ENCODE peak calls at places on chromosomes 5 and 9, in eight cellular contexts. One of them, this sample, is unnamed.

GRCh38 chr5:114928644-114929462 is 240.9 kb downstream of the TRIM36 start:
- DNase-seq in MM.1S: no peak
- DNase-seq in AG09309: no peak
- DNase-seq in hepatocyte: no peak
- DNase-seq in Peyer's patch: no peak
- DNase-seq in fibroblast of the aortic adventitia: no peak
- DNase-seq in WTC11: no peak
- DNase-seq in HFFc6: no peak
- DNase-seq in this sample: no peak

GRCh38 chr5:51380603-51381207 is 2.5 kb upstream of the ISL1 start:
- DNase-seq in MM.1S: peak; percentile 54
- DNase-seq in AG09309: no peak
- DNase-seq in hepatocyte: peak; percentile 71
- DNase-seq in Peyer's patch: no peak
- DNase-seq in fibroblast of the aortic adventitia: peak; percentile 53
- DNase-seq in WTC11: peak; percentile 32
- DNase-seq in HFFc6: peak; percentile 48
- DNase-seq in this sample: peak; percentile 60

GRCh38 chr5:9054821-9055589 is 490.9 kb downstream of the SEMA5A start:
- DNase-seq in MM.1S: no peak
- DNase-seq in AG09309: no peak
- DNase-seq in hepatocyte: no peak
- DNase-seq in Peyer's patch: no peak
- DNase-seq in fibroblast of the aortic adventitia: peak; percentile 70
- DNase-seq in WTC11: no peak
- DNase-seq in HFFc6: peak; percentile 42
- DNase-seq in this sample: no peak

GRCh38 chr9:37386988-37387387 is 35.5 kb upstream of the GRHPR start:
- DNase-seq in MM.1S: no peak
- DNase-seq in AG09309: no peak
- DNase-seq in hepatocyte: no peak
- DNase-seq in Peyer's patch: no peak
- DNase-seq in fibroblast of the aortic adventitia: no peak
- DNase-seq in WTC11: no peak
- DNase-seq in HFFc6: no peak
- DNase-seq in this sample: no peak

GRCh38 chr9:121774715-121775613 is 123.5 kb downstream of the DAB2IP start:
- DNase-seq in MM.1S: no peak
- DNase-seq in AG09309: no peak
- DNase-seq in hepatocyte: no peak
- DNase-seq in Peyer's patch: no peak
- DNase-seq in fibroblast of the aortic adventitia: no peak
- DNase-seq in WTC11: no peak
- DNase-seq in HFFc6: no peak
- DNase-seq in this sample: no peak

GRCh38 chr5:78361226-78361993 is 993 bp downstream of the SCAMP1 start:
- DNase-seq in MM.1S: peak; percentile 27
- DNase-seq in AG09309: no peak
- DNase-seq in hepatocyte: peak; percentile 73
- DNase-seq in Peyer's patch: peak; percentile 55
- DNase-seq in fibroblast of the aortic adventitia: peak; percentile 77
- DNase-seq in WTC11: no peak
- DNase-seq in HFFc6: peak; percentile 26
- DNase-seq in this sample: peak; percentile 59

GRCh38 chr5:52139888-52140580 is 647.7 kb upstream of the ITGA1 start:
- DNase-seq in MM.1S: no peak
- DNase-seq in AG09309: no peak
- DNase-seq in hepatocyte: no peak
- DNase-seq in Peyer's patch: no peak
- DNase-seq in fibroblast of the aortic adventitia: no peak
- DNase-seq in WTC11: no peak
- DNase-seq in HFFc6: no peak
- DNase-seq in this sample: no peak

GRCh38 chr5:58786904-58787303 is 204.0 kb downstream of the RAB3C start:
- DNase-seq in MM.1S: no peak
- DNase-seq in AG09309: no peak
- DNase-seq in hepatocyte: no peak
- DNase-seq in Peyer's patch: no peak
- DNase-seq in fibroblast of the aortic adventitia: no peak
- DNase-seq in WTC11: no peak
- DNase-seq in HFFc6: no peak
- DNase-seq in this sample: peak; percentile 16

GRCh38 chr9:8732367-8733075 is 932.9 kb upstream of the DMAC1 start:
- DNase-seq in MM.1S: no peak
- DNase-seq in AG09309: no peak
- DNase-seq in hepatocyte: no peak
- DNase-seq in Peyer's patch: no peak
- DNase-seq in fibroblast of the aortic adventitia: no peak
- DNase-seq in WTC11: no peak
- DNase-seq in HFFc6: no peak
- DNase-seq in this sample: no peak

GRCh38 chr5:125484272-125485002 is 738.0 kb upstream of the ZNF608 start:
- DNase-seq in MM.1S: no peak
- DNase-seq in AG09309: peak; percentile 77
- DNase-seq in hepatocyte: peak; percentile 67
- DNase-seq in Peyer's patch: peak; percentile 66
- DNase-seq in fibroblast of the aortic adventitia: peak; percentile 98
- DNase-seq in WTC11: no peak
- DNase-seq in HFFc6: peak; percentile 75
- DNase-seq in this sample: peak; percentile 30

GRCh38 chr9:131447600-131447999 is 53.7 kb downstream of the PRRC2B start:
- DNase-seq in MM.1S: no peak
- DNase-seq in AG09309: no peak
- DNase-seq in hepatocyte: no peak
- DNase-seq in Peyer's patch: peak; percentile 36
- DNase-seq in fibroblast of the aortic adventitia: no peak
- DNase-seq in WTC11: no peak
- DNase-seq in HFFc6: no peak
- DNase-seq in this sample: no peak

GRCh38 chr5:109352024-109352423 is 57.8 kb downstream of the PJA2 start:
- DNase-seq in MM.1S: no peak
- DNase-seq in AG09309: no peak
- DNase-seq in hepatocyte: no peak
- DNase-seq in Peyer's patch: no peak
- DNase-seq in fibroblast of the aortic adventitia: no peak
- DNase-seq in WTC11: no peak
- DNase-seq in HFFc6: no peak
- DNase-seq in this sample: no peak

GRCh38 chr9:107667700-107668099 is 178.1 kb upstream of the KLF4 start:
- DNase-seq in MM.1S: no peak
- DNase-seq in AG09309: no peak
- DNase-seq in hepatocyte: no peak
- DNase-seq in Peyer's patch: no peak
- DNase-seq in fibroblast of the aortic adventitia: peak; percentile 51
- DNase-seq in WTC11: no peak
- DNase-seq in HFFc6: no peak
- DNase-seq in this sample: peak; percentile 30

GRCh38 chr9:137055385-137056364 is 1.8 kb upstream of the ENTPD2 start:
- DNase-seq in MM.1S: no peak
- DNase-seq in AG09309: no peak
- DNase-seq in hepatocyte: peak; percentile 90
- DNase-seq in Peyer's patch: peak; percentile 92
- DNase-seq in fibroblast of the aortic adventitia: peak; percentile 97
- DNase-seq in WTC11: no peak
- DNase-seq in HFFc6: peak; percentile 32
- DNase-seq in this sample: peak; percentile 93

GRCh38 chr5:175096469-175097185 is 347.4 kb downstream of the DRD1 start:
- DNase-seq in MM.1S: no peak
- DNase-seq in AG09309: no peak
- DNase-seq in hepatocyte: no peak
- DNase-seq in Peyer's patch: no peak
- DNase-seq in fibroblast of the aortic adventitia: no peak
- DNase-seq in WTC11: no peak
- DNase-seq in HFFc6: no peak
- DNase-seq in this sample: no peak

GRCh38 chr9:93207326-93207814 is 23.4 kb downstream of the WNK2 start:
- DNase-seq in MM.1S: no peak
- DNase-seq in AG09309: peak; percentile 46
- DNase-seq in hepatocyte: no peak
- DNase-seq in Peyer's patch: no peak
- DNase-seq in fibroblast of the aortic adventitia: peak; percentile 77
- DNase-seq in WTC11: no peak
- DNase-seq in HFFc6: peak; percentile 72
- DNase-seq in this sample: peak; percentile 70

GRCh38 chr9:34158362-34158869 is 20.4 kb upstream of the UBAP1 start:
- DNase-seq in MM.1S: no peak
- DNase-seq in AG09309: no peak
- DNase-seq in hepatocyte: peak; percentile 79
- DNase-seq in Peyer's patch: no peak
- DNase-seq in fibroblast of the aortic adventitia: no peak
- DNase-seq in WTC11: no peak
- DNase-seq in HFFc6: peak; percentile 74
- DNase-seq in this sample: no peak

GRCh38 chr9:70324963-70325362 is 66.2 kb downstream of the SMC5 start:
- DNase-seq in MM.1S: no peak
- DNase-seq in AG09309: peak; percentile 57
- DNase-seq in hepatocyte: no peak
- DNase-seq in Peyer's patch: no peak
- DNase-seq in fibroblast of the aortic adventitia: peak; percentile 11
- DNase-seq in WTC11: no peak
- DNase-seq in HFFc6: peak; percentile 79
- DNase-seq in this sample: no peak

GRCh38 chr5:135825373-135826220 is 8.9 kb upstream of the SLC25A48 start:
- DNase-seq in MM.1S: no peak
- DNase-seq in AG09309: no peak
- DNase-seq in hepatocyte: no peak
- DNase-seq in Peyer's patch: no peak
- DNase-seq in fibroblast of the aortic adventitia: no peak
- DNase-seq in WTC11: no peak
- DNase-seq in HFFc6: no peak
- DNase-seq in this sample: no peak

GRCh38 chr5:153515269-153515668 is 24.8 kb downstream of the GRIA1 start:
- DNase-seq in MM.1S: no peak
- DNase-seq in AG09309: peak; percentile 41
- DNase-seq in hepatocyte: no peak
- DNase-seq in Peyer's patch: no peak
- DNase-seq in fibroblast of the aortic adventitia: peak; percentile 27
- DNase-seq in WTC11: no peak
- DNase-seq in HFFc6: no peak
- DNase-seq in this sample: no peak

GRCh38 chr5:6236858-6237481 is 141.4 kb downstream of the MED10 start:
- DNase-seq in MM.1S: peak; percentile 31
- DNase-seq in AG09309: no peak
- DNase-seq in hepatocyte: no peak
- DNase-seq in Peyer's patch: no peak
- DNase-seq in fibroblast of the aortic adventitia: no peak
- DNase-seq in WTC11: no peak
- DNase-seq in HFFc6: no peak
- DNase-seq in this sample: no peak

GRCh38 chr5:159817262-159818029 is 98.8 kb upstream of the ADRA1B start:
- DNase-seq in MM.1S: no peak
- DNase-seq in AG09309: no peak
- DNase-seq in hepatocyte: no peak
- DNase-seq in Peyer's patch: no peak
- DNase-seq in fibroblast of the aortic adventitia: no peak
- DNase-seq in WTC11: no peak
- DNase-seq in HFFc6: peak; percentile 80
- DNase-seq in this sample: no peak

GRCh38 chr9:137974746-137975526 is 97.4 kb downstream of the CACNA1B start:
- DNase-seq in MM.1S: no peak
- DNase-seq in AG09309: no peak
- DNase-seq in hepatocyte: peak; percentile 1
- DNase-seq in Peyer's patch: peak; percentile 25
- DNase-seq in fibroblast of the aortic adventitia: no peak
- DNase-seq in WTC11: no peak
- DNase-seq in HFFc6: no peak
- DNase-seq in this sample: peak; percentile 4

GRCh38 chr5:127572930-127573329 is 55.5 kb downstream of the PRRC1 start:
- DNase-seq in MM.1S: no peak
- DNase-seq in AG09309: no peak
- DNase-seq in hepatocyte: no peak
- DNase-seq in Peyer's patch: no peak
- DNase-seq in fibroblast of the aortic adventitia: no peak
- DNase-seq in WTC11: no peak
- DNase-seq in HFFc6: no peak
- DNase-seq in this sample: no peak
- TF ChIP-seq CTCF in MM.1S: no peak
- TF ChIP-seq CTCF in AG09309: peak; percentile 34
- TF ChIP-seq CTCF in hepatocyte: peak; percentile 12
- TF ChIP-seq CTCF in Peyer's patch: peak; percentile 20
- TF ChIP-seq CTCF in fibroblast of the aortic adventitia: no peak
- TF ChIP-seq CTCF in WTC11: no peak
- TF ChIP-seq CTCF in HFFc6: peak; percentile 56
- TF ChIP-seq CTCF in this sample: no peak

DNA sequence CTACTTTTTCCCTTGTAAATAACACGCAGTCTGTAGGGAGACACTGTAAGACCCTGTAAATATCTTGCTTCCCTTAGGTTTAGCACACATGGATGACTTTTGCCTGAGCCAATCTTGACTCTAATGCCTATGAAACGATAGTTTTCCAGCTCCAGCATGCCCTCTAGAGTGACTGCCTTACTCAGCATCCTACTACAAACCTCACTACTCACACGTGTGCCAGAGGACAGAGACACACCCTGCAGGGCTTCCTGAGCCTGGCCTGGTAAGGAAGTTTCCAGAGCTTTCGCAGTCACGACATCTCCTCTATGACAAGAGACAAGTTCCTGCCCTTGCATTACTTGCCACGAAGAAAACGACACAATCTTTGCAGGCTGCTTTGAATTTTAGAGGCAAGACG is 138.1 kb downstream of the ATPSCKMT start:
- DNase-seq in MM.1S: peak; percentile 27
- DNase-seq in AG09309: peak; percentile 44
- DNase-seq in hepatocyte: peak; percentile 69
- DNase-seq in Peyer's patch: no peak
- DNase-seq in fibroblast of the aortic adventitia: peak; percentile 61
- DNase-seq in WTC11: peak; percentile 67
- DNase-seq in HFFc6: peak; percentile 51
- DNase-seq in this sample: peak; percentile 24
- TF ChIP-seq CTCF in MM.1S: peak; percentile 47
- TF ChIP-seq CTCF in AG09309: peak; percentile 74
- TF ChIP-seq CTCF in hepatocyte: peak; percentile 57
- TF ChIP-seq CTCF in Peyer's patch: peak; percentile 33
- TF ChIP-seq CTCF in fibroblast of the aortic adventitia: peak; percentile 48
- TF ChIP-seq CTCF in WTC11: peak; percentile 26
- TF ChIP-seq CTCF in HFFc6: peak; percentile 56
- TF ChIP-seq CTCF in this sample: no peak

DNA sequence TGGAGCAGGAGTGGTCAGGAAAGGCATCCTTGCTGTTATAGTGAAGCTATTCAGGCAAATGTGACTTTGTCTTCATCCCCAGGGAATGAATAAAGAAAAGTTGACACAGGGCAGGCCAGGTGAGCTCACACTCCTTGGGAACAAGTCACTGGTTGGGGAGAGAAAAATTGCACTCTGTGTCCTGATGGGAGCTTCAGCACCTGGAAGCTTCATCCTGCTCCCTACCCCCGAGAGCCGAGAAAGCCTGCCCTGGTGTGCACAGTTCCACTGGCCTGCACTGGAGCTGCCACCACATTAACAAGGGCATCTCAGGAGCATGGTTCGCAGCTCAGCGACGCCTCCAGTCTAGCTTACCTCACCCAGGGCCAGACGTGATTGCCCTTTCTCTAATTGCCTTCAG is 87.2 kb downstream of the DOCK2 start:
- DNase-seq in MM.1S: no peak
- DNase-seq in AG09309: no peak
- DNase-seq in hepatocyte: no peak
- DNase-seq in Peyer's patch: no peak
- DNase-seq in fibroblast of the aortic adventitia: no peak
- DNase-seq in WTC11: no peak
- DNase-seq in HFFc6: no peak
- DNase-seq in this sample: no peak
- TF ChIP-seq CTCF in MM.1S: no peak
- TF ChIP-seq CTCF in AG09309: no peak
- TF ChIP-seq CTCF in hepatocyte: no peak
- TF ChIP-seq CTCF in Peyer's patch: no peak
- TF ChIP-seq CTCF in fibroblast of the aortic adventitia: no peak
- TF ChIP-seq CTCF in WTC11: no peak
- TF ChIP-seq CTCF in HFFc6: no peak
- TF ChIP-seq CTCF in this sample: no peak

GRCh38 chr5:171432076-171432475 is 12.6 kb downstream of the FGF18 start:
- DNase-seq in MM.1S: no peak
- DNase-seq in AG09309: no peak
- DNase-seq in hepatocyte: no peak
- DNase-seq in Peyer's patch: no peak
- DNase-seq in fibroblast of the aortic adventitia: no peak
- DNase-seq in WTC11: no peak
- DNase-seq in HFFc6: no peak
- DNase-seq in this sample: no peak
- TF ChIP-seq CTCF in MM.1S: no peak
- TF ChIP-seq CTCF in AG09309: no peak
- TF ChIP-seq CTCF in hepatocyte: no peak
- TF ChIP-seq CTCF in Peyer's patch: no peak
- TF ChIP-seq CTCF in fibroblast of the aortic adventitia: no peak
- TF ChIP-seq CTCF in WTC11: no peak
- TF ChIP-seq CTCF in HFFc6: no peak
- TF ChIP-seq CTCF in this sample: no peak